ENCODE peak calls at places on chromosomes 4 and X, in seven cellular contexts. H is AG04450; F is SJCRH30; W is body of pancreas; O is activated naive CD4-positive, alpha-beta T cell treated with anti-CD3 and anti-CD28 coated beads, Interleukin-2, amount 50 U/mL, for 72 hours; T is CD8-positive, alpha-beta memory T cell; P is Kasumi-1. M is an unnamed sample.
A peak's percentile ranks its signal among the peaks of the same experiment; 100 is the strongest.

GRCh38 chrX:15854080-15854655 is 445 bp downstream of the AP1S2 start:
- DNase-seq in P (no peak), F (peak; percentile 66), O (peak; percentile 23), H (no peak), W (peak; percentile 48), T (peak; percentile 25), M (peak; percentile 61)

GRCh38 chrX:20218809-20219505 is 47.8 kb downstream of the RPS6KA3 start:
- DNase-seq in H (no peak), F (peak; percentile 71), T (no peak), W (no peak), P (no peak), O (no peak), M (peak; percentile 14)

GRCh38 chr4:158255727-158256324 is 45.5 kb downstream of the TMEM144 start:
- DNase-seq in W (no peak), H (peak; percentile 27), P (peak; percentile 60), T (no peak), F (no peak), O (no peak), M (no peak)

GRCh38 chr4:158181906-158182305 is 9.1 kb upstream of the GASK1B start:
- DNase-seq in H (no peak), F (no peak), W (no peak), O (no peak), P (no peak), T (no peak), M (no peak)

GRCh38 chrX:99172958-99173357 is 1237.1 kb downstream of the PCDH19 start:
- DNase-seq in T (no peak), P (no peak), H (no peak), F (no peak), O (no peak), W (no peak), M (no peak)

GRCh38 chrX:78331708-78332107 is 4.3 kb upstream of the CYSLTR1 start:
- DNase-seq in W (no peak), O (no peak), P (peak; percentile 62), F (no peak), T (no peak), H (no peak), M (no peak)

GRCh38 chr4:25155957-25156356 is 4.3 kb downstream of the SEPSECS start:
- DNase-seq in F (no peak), W (no peak), T (no peak), H (no peak), P (no peak), O (no peak), M (no peak)

GRCh38 chr4:110294165-110294564 is 95.8 kb upstream of the ELOVL6 start:
- DNase-seq in T (no peak), O (no peak), F (peak; percentile 13), P (no peak), W (no peak), H (no peak), M (no peak)

GRCh38 chrX:12379666-12380065 is 241.4 kb downstream of the FRMPD4 start:
- DNase-seq in T (no peak), W (no peak), F (no peak), O (no peak), H (no peak), P (no peak), M (no peak)

GRCh38 chr4:9926591-9926990 is 94.7 kb downstream of the SLC2A9 start:
- DNase-seq in W (no peak), O (no peak), T (no peak), P (no peak), F (no peak), H (no peak), M (no peak)

GRCh38 chr4:2251795-2252529 is 9.9 kb downstream of the MXD4 start:
- DNase-seq in W (no peak), H (no peak), F (no peak), P (no peak), T (no peak), O (no peak), M (peak; percentile 12)

GRCh38 chrX:119887721-119888425 is 7.8 kb upstream of the AKAP14 start:
- DNase-seq in F (peak; percentile 90), W (peak; percentile 60), T (peak; percentile 48), O (peak; percentile 70), H (no peak), P (peak; percentile 58), M (peak; percentile 62)

GRCh38 chr4:73309211-73309610 is 50.6 kb upstream of the ANKRD17 start:
- DNase-seq in F (no peak), P (no peak), H (no peak), W (no peak), T (no peak), O (no peak), M (no peak)

GRCh38 chr4:19177616-19178015 is 1074.1 kb upstream of the SLIT2 start:
- DNase-seq in F (no peak), W (no peak), P (no peak), H (no peak), T (no peak), O (no peak), M (no peak)

GRCh38 chrX:12741416-12741815 is 49.8 kb upstream of the PRPS2 start:
- DNase-seq in W (no peak), T (no peak), H (no peak), P (no peak), F (no peak), O (no peak), M (no peak)

GRCh38 chrX:152819271-152819670 is 11.3 kb downstream of the CETN2 start:
- DNase-seq in T (no peak), O (no peak), W (no peak), F (no peak), H (no peak), P (no peak), M (no peak)

GRCh38 chr4:85606505-85606904 is 131.6 kb downstream of the ARHGAP24 start:
- DNase-seq in H (no peak), O (no peak), P (no peak), T (no peak), F (no peak), W (no peak), M (no peak)

GRCh38 chr4:110503588-110504435 is 27.9 kb downstream of the ENPEP start:
- DNase-seq in P (peak; percentile 80), W (no peak), T (no peak), F (no peak), H (no peak), O (no peak), M (no peak)

GRCh38 chrX:23954396-23954795 is 46.6 kb downstream of the CXorf58 start:
- DNase-seq in P (no peak), H (no peak), W (no peak), O (no peak), T (no peak), F (no peak), M (no peak)

GRCh38 chr4:40333921-40334352 is 1.2 kb upstream of the CHRNA9 start:
- DNase-seq in H (peak; percentile 32), O (no peak), W (no peak), F (peak; percentile 38), P (no peak), T (no peak), M (no peak)

GRCh38 chrX:139126493-139126892 is 404.0 kb upstream of the F9 start:
- DNase-seq in O (peak; percentile 11), F (peak; percentile 12), T (no peak), H (no peak), P (peak; percentile 23), W (peak; percentile 65), M (peak; percentile 44)

GRCh38 chr4:2321279-2322196 is 59.6 kb upstream of the MXD4 start:
- DNase-seq in O (no peak), W (no peak), P (no peak), T (no peak), H (no peak), F (no peak), M (no peak)

GRCh38 chr4:185117300-185117934 is 25.6 kb upstream of the SLC25A4 start:
- DNase-seq in H (no peak), P (no peak), O (no peak), F (no peak), W (no peak), T (no peak), M (no peak)

GRCh38 chr4:80142396-80143304 is 54.7 kb upstream of the PRDM8 start:
- DNase-seq in P (no peak), T (no peak), O (no peak), H (no peak), W (no peak), F (no peak), M (no peak)

GRCh38 chr4:186919340-186919739 is 195.7 kb upstream of the FAT1 start:
- DNase-seq in P (no peak), T (no peak), H (no peak), O (no peak), W (no peak), F (no peak), M (no peak)

GRCh38 chrX:123818243-123818642 is 41.6 kb upstream of the XIAP start:
- DNase-seq in W (no peak), T (no peak), O (no peak), F (no peak), P (no peak), H (no peak), M (no peak)

GRCh38 chrX:13091111-13091765 is 46.8 kb upstream of the FAM9C start:
- DNase-seq in O (peak; percentile 15), W (no peak), H (no peak), T (no peak), F (no peak), P (peak; percentile 86), M (no peak)

GRCh38 chr4:143377635-143378099 is 41.0 kb downstream of the GAB1 start:
- DNase-seq in W (no peak), F (no peak), T (no peak), O (no peak), H (no peak), P (peak; percentile 21), M (no peak)

GRCh38 chr4:161564230-161564834 is 599.5 kb downstream of the FSTL5 start:
- DNase-seq in P (peak; percentile 1), O (no peak), H (no peak), F (no peak), T (no peak), W (no peak), M (no peak)

GRCh38 chr4:187606581-187606980 is 389.0 kb upstream of the ZFP42 start:
- DNase-seq in P (peak; percentile 37), O (peak; percentile 3), W (peak; percentile 33), F (peak; percentile 31), H (no peak), T (no peak), M (peak; percentile 50)

GRCh38 chr4:141455651-141456050 is 180.7 kb upstream of the IL15 start:
- DNase-seq in W (no peak), T (no peak), F (no peak), P (no peak), H (no peak), O (no peak), M (no peak)

GRCh38 chr4:77309496-77309895 is 152.5 kb downstream of the CCNG2 start:
- DNase-seq in H (no peak), T (no peak), W (no peak), O (no peak), P (no peak), F (no peak), M (no peak)

GRCh38 chrX:48919360-48919821 is 567 bp upstream of the PIM2 start:
- DNase-seq in P (no peak), F (no peak), T (no peak), O (no peak), H (no peak), W (no peak), M (no peak)